ENCODE peak calls at places on chromosome 13, in ten cellular contexts. V is right atrium auricular region; L is tibial artery; Q is transverse colon; D is adrenal gland; B is CD8-positive, alpha-beta T cell; Z is heart left ventricle; Y is colonic mucosa; E is tibial nerve; C is pancreas. X is an unnamed sample. For H3K4me1, the result is how much of the 10 kb centered on the place peaks cover.

GRCh38 chr13:100876044-100876403 is 201.4 kb upstream of the TMTC4 start:
- DNase-seq in Q (no peak), C (no peak), E (no peak), D (no peak), V (no peak), Z (no peak), Y (no peak), L (no peak), B (no peak), X (no peak)

GRCh38 chr13:73039201-73040108 is 19.4 kb upstream of the KLF5 start:
- DNase-seq in L (no peak), C (no peak), B (no peak), D (no peak), V (no peak), E (no peak), Z (no peak), Y (no peak), Q (no peak), X (no peak)

GRCh38 chr13:57437587-57437986 is 194.0 kb upstream of the PCDH17 start:
- DNase-seq in D (no peak), Y (no peak), C (no peak), Z (no peak), L (no peak), E (no peak), V (no peak), Q (no peak), B (no peak), X (no peak)

GRCh38 chr13:103671547-103671946 is 605.3 kb upstream of the SLC10A2 start:
- DNase-seq in C (no peak), Q (no peak), V (no peak), Y (no peak), B (no peak), E (no peak), D (no peak), Z (no peak), L (no peak), X (no peak)

GRCh38 chr13:50001287-50001686 is 4.4 kb downstream of the TRIM13 start:
- DNase-seq in D (no peak), E (no peak), L (no peak), Z (no peak), Q (no peak), C (no peak), B (no peak), Y (no peak), V (no peak), X (no peak)

GRCh38 chr13:30110301-30111070 is 196.9 kb downstream of the KATNAL1 start:
- DNase-seq in Q (no peak), E (no peak), V (no peak), C (no peak), D (no peak), B (no peak), Z (no peak), Y (no peak), L (no peak), X (no peak)

GRCh38 chr13:72651196-72651595 is 76.2 kb downstream of the MZT1 start:
- DNase-seq in B (no peak), Y (no peak), D (no peak), L (no peak), Q (no peak), C (no peak), V (no peak), Z (no peak), E (no peak), X (no peak)

GRCh38 chr13:111082240-111082639 is 32.9 kb upstream of the ARHGEF7 start:
- DNase-seq in C (no peak), Z (no peak), Q (no peak), L (no peak), B (no peak), Y (no peak), V (no peak), E (no peak), D (no peak), X (no peak)

GRCh38 chr13:93603043-93603442 is 376.4 kb downstream of the GPC6 start:
- DNase-seq in D (no peak), Y (no peak), E (no peak), Q (no peak), V (peak), B (no peak), C (no peak), Z (no peak), L (no peak), X (no peak)

GRCh38 chr13:44816701-44817684 is 172.3 kb downstream of the NUFIP1 start:
- DNase-seq in Z (no peak), Y (no peak), Q (no peak), E (no peak), L (no peak), V (no peak), B (no peak), C (no peak), D (no peak), X (no peak)

GRCh38 chr13:99980201-99981114 is 1.1 kb upstream of the ZIC2 start:
- DNase-seq in Q (peak), E (no peak), V (peak), L (peak), C (peak), Z (peak), B (peak), D (peak), Y (peak), X (no peak)

GRCh38 chr13:28408235-28408848 is 86.6 kb downstream of the FLT1 start:
- DNase-seq in C (no peak), E (no peak), V (peak), Y (peak), B (no peak), Z (peak), L (peak), D (peak), Q (no peak), X (no peak)

GRCh38 chr13:108558489-108558888 is 70.9 kb upstream of the MYO16 start:
- DNase-seq in D (no peak), Y (no peak), B (no peak), Z (no peak), E (no peak), L (no peak), Q (no peak), V (no peak), C (no peak), X (no peak)

GRCh38 chr13:66313408-66313807 is 916.7 kb downstream of the PCDH9 start:
- DNase-seq in L (no peak), V (no peak), D (no peak), Q (no peak), Z (no peak), B (no peak), C (no peak), Y (no peak), E (peak), X (no peak)

GRCh38 chr13:43981091-43981490 is 101.4 kb downstream of the LACC1 start:
- DNase-seq in Y (no peak), V (no peak), L (no peak), E (no peak), Q (no peak), D (no peak), C (no peak), B (no peak), Z (no peak), X (no peak)

DNA sequence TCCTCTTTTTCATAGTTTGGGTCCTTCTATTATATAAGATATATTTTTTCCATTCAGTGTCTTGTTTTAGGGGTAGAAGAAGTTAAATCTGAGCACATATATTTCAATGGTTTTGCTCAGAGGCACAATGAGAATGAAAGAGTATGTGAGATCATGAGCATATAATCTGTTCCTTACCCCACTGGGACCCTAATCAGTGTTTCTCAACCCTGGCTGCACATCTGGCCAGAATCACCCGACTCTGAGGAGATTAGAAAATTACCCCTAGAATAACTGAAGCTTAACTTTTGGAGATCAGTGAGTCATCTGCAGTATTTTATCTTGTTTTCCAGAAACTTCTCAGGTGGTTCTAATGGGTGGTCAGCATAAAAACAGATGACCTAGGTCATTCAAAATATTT is 782 bp downstream of the CYSLTR2 start:
- DNase-seq in D (no peak), V (no peak), Q (no peak), Z (no peak), L (no peak), B (no peak), Y (no peak), E (no peak), C (no peak), X (no peak)
- H3K4me3 ChIP-seq in D (no peak), V (peak), Q (no peak), Z (peak), L (no peak), B (no peak), Y (no peak), E (no peak), C (no peak), X (no peak)

GRCh38 chr13:79779061-79779460 is 298.1 kb downstream of the NDFIP2 start:
- DNase-seq in V (no peak), Q (no peak), C (no peak), Z (no peak), D (no peak), E (no peak), L (no peak), B (no peak), Y (no peak), X (no peak)
- H3K4me1 ChIP-seq in V (under half), Q (under half), C (under half), Z (under half), D (under half), E (under half), L (under half), B (under half), Y (under half), X (under half)

GRCh38 chr13:23378009-23378632 is 55.4 kb downstream of the SACS start:
- DNase-seq in B (peak), C (no peak), D (peak), L (peak), E (peak), V (peak), Y (peak), Z (peak), Q (peak), X (no peak)
- H3K4me3 ChIP-seq in B (no peak), C (no peak), D (no peak), L (peak), E (no peak), V (no peak), Y (no peak), Z (no peak), Q (no peak), X (no peak)

GRCh38 chr13:40063743-40064142 is 408.3 kb downstream of the COG6 start:
- DNase-seq in Z (no peak), L (no peak), V (no peak), D (no peak), B (no peak), Y (no peak), C (peak), Q (no peak), E (no peak), X (no peak)
- H3K4me1 ChIP-seq in Z (under half), L (under half), V (under half), D (under half), B (under half), Y (under half), C (under half), Q (under half), E (under half), X (under half)

GRCh38 chr13:98564204-98564603 is 12.7 kb downstream of the STK24 start:
- DNase-seq in B (no peak), C (no peak), D (no peak), L (no peak), Z (no peak), E (no peak), Q (no peak), V (no peak), Y (no peak), X (no peak)

GRCh38 chr13:98565726-98566577 is 11.0 kb downstream of the STK24 start:
- DNase-seq in B (no peak), D (no peak), C (peak), Z (peak), Q (peak), L (no peak), Y (peak), E (no peak), V (no peak), X (no peak)

GRCh38 chr13:98570929-98571372 is 6.0 kb downstream of the STK24 start:
- DNase-seq in C (no peak), Q (peak), D (no peak), V (no peak), B (peak), Z (no peak), Y (peak), L (no peak), E (no peak), X (no peak)

GRCh38 chr13:98563071-98563470 is 13.8 kb downstream of the STK24 start:
- DNase-seq in Z (no peak), L (no peak), D (no peak), C (no peak), Q (no peak), B (peak), V (no peak), E (no peak), Y (no peak), X (no peak)

GRCh38 chr13:98567140-98567539 is 9.8 kb downstream of the STK24 start:
- DNase-seq in Y (no peak), Q (no peak), L (no peak), V (no peak), D (no peak), B (no peak), E (no peak), Z (no peak), C (no peak), X (no peak)
- H3K4me3 ChIP-seq in Y (no peak), Q (no peak), L (no peak), V (no peak), D (no peak), B (peak), E (no peak), Z (no peak), C (no peak), X (no peak)

DNA sequence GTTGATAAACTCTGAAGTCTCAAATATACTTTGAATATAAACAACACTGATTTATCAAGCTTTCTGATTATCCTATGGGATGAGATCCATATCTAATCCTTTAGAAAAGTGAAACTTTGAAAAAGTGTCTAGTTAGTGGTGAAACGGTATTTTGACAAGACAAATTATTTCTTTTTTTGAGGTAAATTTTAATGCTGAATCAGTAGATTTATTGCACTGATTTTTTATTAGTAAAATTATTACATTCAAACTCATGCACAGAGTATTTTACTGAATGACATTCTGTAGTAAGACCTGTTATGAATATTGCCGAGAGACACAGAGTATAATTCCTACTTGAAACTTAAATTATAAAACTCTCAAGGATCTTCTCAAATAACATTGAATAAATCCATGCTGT is 679.1 kb upstream of the SPRY2 start:
- DNase-seq in B (no peak), Y (no peak), V (no peak), Z (no peak), C (no peak), E (no peak), D (no peak), Q (no peak), L (no peak), X (no peak)
- H3K4me1 ChIP-seq in B (under half), Y (under half), V (under half), Z (under half), C (under half), E (under half), D (under half), Q (under half), L (under half), X (under half)